ENCODE peak calls at places on chromosomes 16 and 17, in nine cellular contexts. Z is HEK293T, A is left cardiac atrium, E is AG08395, Q is hepatocyte, N is fibroblast of villous mesenchyme, K is activated gamma-delta T cell treated with Interleukin-2 at 50 U/mL for 16 hours, C is HuH-7.5, U is smooth muscle cell of the brain vasculature. Y is an unnamed sample.

GRCh38 chr16:50259334-50260205 is 6.8 kb upstream of the ADCY7 start:
- DNase-seq in Z (no peak), N (peak), Q (peak), K (no peak), E (peak), U (no peak), C (no peak), A (peak), Y (peak)

GRCh38 chr17:83173997-83174858 is 94.8 kb downstream of the METRNL start:
- DNase-seq in Z (no peak), N (peak), E (peak), Q (peak), U (peak), K (peak), A (no peak), C (peak), Y (peak)

GRCh38 chr16:11801481-11802021 is 4.5 kb upstream of the ZC3H7A start:
- DNase-seq in Q (no peak), K (no peak), E (peak), C (no peak), N (peak), Z (no peak), A (no peak), U (no peak), Y (no peak)

GRCh38 chr17:42050360-42051012 is at the start of gene C17orf113:
- DNase-seq in E (peak), Z (peak), K (peak), N (no peak), Q (peak), U (no peak), C (peak), A (peak), Y (peak)

GRCh38 chr17:32110596-32110995 is 31.7 kb upstream of the RHOT1 start:
- DNase-seq in K (no peak), C (no peak), E (no peak), U (no peak), Z (no peak), A (no peak), N (no peak), Q (no peak), Y (no peak)

GRCh38 chr16:83995756-83996155 is 27.7 kb downstream of the NECAB2 start:
- DNase-seq in Z (no peak), N (no peak), Q (peak), E (no peak), C (peak), U (peak), A (no peak), K (no peak), Y (no peak)

GRCh38 chr17:73599599-73599998 is 44.6 kb downstream of the SDK2 start:
- DNase-seq in U (no peak), C (no peak), Q (no peak), E (peak), A (no peak), N (no peak), K (no peak), Z (no peak), Y (no peak)

GRCh38 chr17:73293031-73293430 is 18.8 kb downstream of the CDC42EP4 start:
- DNase-seq in K (no peak), N (no peak), C (no peak), E (no peak), U (no peak), Q (no peak), A (no peak), Z (no peak), Y (no peak)

GRCh38 chr17:42517516-42517915 is 18.5 kb upstream of the NAGLU start:
- DNase-seq in U (no peak), C (peak), Z (peak), E (peak), A (peak), N (peak), K (peak), Q (peak), Y (peak)

GRCh38 chr17:13010959-13011358 is 6.9 kb downstream of the ELAC2 start:
- DNase-seq in Z (no peak), C (no peak), N (no peak), E (no peak), A (no peak), Q (no peak), U (no peak), K (no peak), Y (no peak)

GRCh38 chr16:4261557-4262172 is 11.2 kb downstream of the TFAP4 start:
- DNase-seq in E (peak), N (peak), A (no peak), C (peak), Q (peak), U (no peak), Z (peak), K (peak), Y (peak)

GRCh38 chr17:60327122-60327869 is 64.6 kb downstream of the USP32 start:
- DNase-seq in C (no peak), Q (no peak), E (no peak), Z (no peak), U (no peak), N (no peak), K (no peak), A (no peak), Y (no peak)

GRCh38 chr16:87201052-87201451 is 116.1 kb downstream of the C16orf95 start:
- DNase-seq in Z (no peak), A (peak), Q (peak), N (peak), C (no peak), E (peak), K (no peak), U (peak), Y (no peak)

GRCh38 chr17:28029033-28029432 is 13.4 kb upstream of the NLK start:
- DNase-seq in K (no peak), Z (no peak), N (no peak), U (no peak), E (no peak), Q (no peak), C (no peak), A (no peak), Y (no peak)

GRCh38 chr17:59842901-59843652 is 49.7 kb downstream of the TUBD1 start:
- DNase-seq in Z (no peak), Q (peak), E (no peak), U (no peak), A (peak), K (no peak), N (peak), C (no peak), Y (no peak)

GRCh38 chr17:48215583-48216139 is 108.1 kb downstream of the SNX11 start:
- DNase-seq in K (no peak), N (peak), Q (peak), A (no peak), C (peak), Z (peak), E (peak), U (no peak), Y (peak)

GRCh38 chr17:63848834-63849689 is 6.6 kb upstream of the SMARCD2 start:
- DNase-seq in E (peak), A (peak), U (no peak), N (peak), Q (peak), C (no peak), Z (peak), K (peak), Y (peak)

GRCh38 chr16:72042157-72042660 is 12.1 kb upstream of the HP start:
- DNase-seq in A (no peak), K (no peak), N (no peak), U (no peak), C (no peak), E (no peak), Q (no peak), Z (no peak), Y (no peak)